ENCODE peak calls at places on chromosomes 4 and X, in ten cellular contexts. E is cardiac muscle cell, A is HCT116, P is left ventricle myocardium inferior, Y is upper lobe of right lung, H is AG10803, U is fibroblast of mammary gland, D is colonic mucosa, B is pancreas, F is MM.1S. I is an unnamed sample.

GRCh38 chr4:16289872-16290554 is 63.7 kb upstream of the TAPT1 start:
- DNase-seq in E (peak), A (peak), P (no peak), Y (no peak), H (peak), U (peak), D (no peak), B (no peak), F (peak), I (no peak)

GRCh38 chrX:49192722-49193328 is 6.7 kb upstream of the PRICKLE3 start:
- DNase-seq in E (no peak), A (no peak), P (no peak), Y (no peak), H (no peak), U (peak), D (peak), B (no peak), F (peak), I (peak)

GRCh38 chrX:45778621-45779020 is 577.9 kb upstream of the DIPK2B start:
- DNase-seq in E (no peak), A (no peak), P (no peak), Y (no peak), H (peak), U (no peak), D (no peak), B (no peak), F (no peak), I (no peak)

GRCh38 chr4:80913381-80913780 is 117.1 kb upstream of the BMP3 start:
- DNase-seq in E (no peak), A (no peak), P (no peak), Y (no peak), H (peak), U (no peak), D (no peak), B (no peak), F (no peak), I (no peak)

GRCh38 chr4:7392438-7393374 is 42.0 kb downstream of the PSAPL1 start:
- DNase-seq in E (no peak), A (no peak), P (peak), Y (no peak), H (peak), U (peak), D (no peak), B (no peak), F (no peak), I (peak)

GRCh38 chr4:96465834-96466233 is 625.9 kb downstream of the PDHA2 start:
- DNase-seq in E (no peak), A (no peak), P (no peak), Y (no peak), H (no peak), U (no peak), D (no peak), B (no peak), F (no peak), I (no peak)

GRCh38 chr4:113823291-113823659 is 61.7 kb upstream of the CAMK2D start:
- DNase-seq in E (no peak), A (no peak), P (no peak), Y (no peak), H (peak), U (peak), D (no peak), B (no peak), F (peak), I (no peak)

GRCh38 chr4:187811586-187811985 is 184.0 kb upstream of the ZFP42 start:
- DNase-seq in E (no peak), A (no peak), P (no peak), Y (no peak), H (no peak), U (no peak), D (no peak), B (no peak), F (peak), I (no peak)

GRCh38 chr4:7487464-7487863 is 52.7 kb upstream of the PSAPL1 start:
- DNase-seq in E (no peak), A (no peak), P (no peak), Y (no peak), H (no peak), U (no peak), D (no peak), B (no peak), F (no peak), I (no peak)

GRCh38 chr4:177546745-177547144 is 104.5 kb upstream of the AGA start:
- DNase-seq in E (no peak), A (no peak), P (no peak), Y (no peak), H (no peak), U (peak), D (no peak), B (no peak), F (no peak), I (no peak)

GRCh38 chrX:74090049-74090448 is 213.9 kb upstream of the ZCCHC13 start:
- DNase-seq in E (no peak), A (no peak), P (no peak), Y (no peak), H (no peak), U (no peak), D (no peak), B (no peak), F (no peak), I (no peak)
- H3K4me3 ChIP-seq in E (no peak), A (no peak), P (no peak), Y (no peak), H (no peak), U (no peak), D (no peak), B (no peak), F (no peak), I (no peak)

GRCh38 chr4:72951147-72951546 is 118.4 kb downstream of the COX18 start:
- DNase-seq in E (no peak), A (no peak), P (no peak), Y (no peak), H (no peak), U (no peak), D (no peak), B (no peak), F (no peak), I (no peak)
- TF ChIP-seq CTCF in E (peak), A (peak), P (no peak), Y (no peak), H (peak), U (peak), D (no peak), B (no peak), F (no peak), I (no peak)

GRCh38 chrX:132481449-132481848 is 7.4 kb downstream of the MBNL3 start:
- DNase-seq in E (no peak), A (no peak), P (no peak), Y (no peak), H (no peak), U (no peak), D (no peak), B (no peak), F (peak), I (no peak)
- H3K4me3 ChIP-seq in E (no peak), A (no peak), P (no peak), Y (no peak), H (no peak), U (no peak), D (no peak), B (no peak), F (peak), I (no peak)

GRCh38 chrX:110836982-110837381 is 41.4 kb upstream of the CHRDL1 start:
- DNase-seq in E (peak), A (no peak), P (no peak), Y (no peak), H (no peak), U (no peak), D (no peak), B (no peak), F (no peak), I (no peak)
- TF ChIP-seq CTCF in E (peak), A (peak), P (no peak), Y (no peak), H (no peak), U (peak), D (no peak), B (no peak), F (peak), I (no peak)

DNA sequence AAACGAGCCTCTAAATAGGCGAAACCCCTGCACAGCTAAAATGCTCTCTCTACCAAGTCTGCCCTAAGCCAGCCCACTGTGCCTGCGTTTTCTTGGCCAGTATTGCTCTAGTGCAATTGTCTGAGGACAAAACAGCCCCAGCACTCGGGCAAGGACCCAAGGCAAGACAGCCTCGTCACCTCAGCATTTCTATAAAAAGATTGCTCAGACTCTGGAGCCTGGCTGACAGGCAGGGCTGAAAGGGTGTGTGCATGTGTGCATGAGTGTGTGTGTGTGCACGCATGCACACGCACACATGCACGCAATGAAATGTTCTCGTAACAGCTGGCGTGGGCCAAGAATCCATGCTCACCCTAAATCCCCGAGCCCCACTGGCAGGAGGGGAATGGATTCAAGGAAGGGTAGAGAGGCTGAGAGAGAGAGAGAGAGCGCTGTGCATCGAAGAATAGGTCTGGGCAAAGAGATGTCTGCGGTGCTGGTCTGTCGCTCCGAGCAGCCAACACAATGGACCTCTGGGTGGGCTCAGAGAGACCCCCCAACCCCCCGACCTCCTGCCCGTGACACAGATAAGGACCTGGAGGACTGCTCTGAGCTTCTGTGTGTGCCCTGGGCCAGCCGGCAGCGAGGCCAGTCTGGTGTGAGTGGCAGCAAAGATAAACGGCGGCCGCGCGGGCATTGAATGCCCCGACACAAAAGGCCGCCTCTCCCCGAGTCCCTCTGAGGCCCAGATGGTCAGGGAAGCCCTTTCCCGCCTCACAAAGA is 579.1 kb downstream of the BCOR start:
- DNase-seq in E (peak), A (no peak), P (peak), Y (no peak), H (no peak), U (no peak), D (no peak), B (peak), F (no peak), I (no peak)
- H3K4me3 ChIP-seq in E (no peak), A (no peak), P (peak), Y (peak), H (no peak), U (no peak), D (no peak), B (no peak), F (no peak), I (no peak)

GRCh38 chrX:102976290-102976689 is 39.2 kb downstream of the RAB40AL start:
- DNase-seq in E (no peak), A (no peak), P (no peak), Y (no peak), H (peak), U (peak), D (no peak), B (no peak), F (no peak), I (no peak)
- TF ChIP-seq CTCF in E (no peak), A (no peak), P (no peak), Y (no peak), H (no peak), U (no peak), D (no peak), B (no peak), F (no peak), I (no peak)

I was measured in testis.